ENCODE peak calls at places on chromosome 11, in eight cellular contexts. Y is activated gamma-delta T cell treated with anti-CD3 and anti-CD28 coated beads, Interleukin-2, amount 50 U/mL, for 16 hours; M is activated CD4-positive, CD25-positive, alpha-beta regulatory T cell treated with anti-CD3 and anti-CD28 coated beads, Interleukin-2, amount 50 U/mL, for 72 hours; P is HuH-7.5; W is mucosa of gallbladder; E is GM12891; Z is T1000; C is neural crest cell. I is an unnamed sample.

GRCh38 chr11:27926981-27927481 is 180.9 kb downstream of the KIF18A start:
- DNase-seq in Y (no peak), M (no peak), P (no peak), W (no peak), E (no peak), Z (peak), C (no peak), I (no peak)

GRCh38 chr11:117953029-117953671 is 23.9 kb upstream of the TMPRSS13 start:
- DNase-seq in Y (no peak), M (no peak), P (no peak), W (no peak), E (no peak), Z (no peak), C (no peak), I (no peak)

GRCh38 chr11:114821626-114822025 is 143.3 kb downstream of the NXPE2 start:
- DNase-seq in Y (no peak), M (no peak), P (no peak), W (no peak), E (no peak), Z (no peak), C (no peak), I (no peak)

GRCh38 chr11:59172345-59173079 is 580 bp downstream of the DTX4 start:
- DNase-seq in Y (no peak), M (peak), P (no peak), W (peak), E (peak), Z (no peak), C (no peak), I (peak)

GRCh38 chr11:73249304-73249703 is 22.8 kb upstream of the P2RY6 start:
- DNase-seq in Y (no peak), M (no peak), P (no peak), W (no peak), E (no peak), Z (no peak), C (no peak), I (no peak)

GRCh38 chr11:121841487-121842167 is 274.4 kb downstream of the BLID start:
- DNase-seq in Y (no peak), M (no peak), P (no peak), W (no peak), E (no peak), Z (no peak), C (no peak), I (no peak)

GRCh38 chr11:17351510-17352176 is at the start of gene NCR3LG1:
- DNase-seq in Y (peak), M (peak), P (peak), W (peak), E (peak), Z (peak), C (peak), I (peak)

GRCh38 chr11:60657880-60658279 is 41.5 kb upstream of the MS4A8 start:
- DNase-seq in Y (no peak), M (no peak), P (no peak), W (peak), E (no peak), Z (no peak), C (no peak), I (peak)

GRCh38 chr11:32874144-32874543 is 18.5 kb upstream of the QSER1 start:
- DNase-seq in Y (no peak), M (no peak), P (no peak), W (no peak), E (no peak), Z (no peak), C (no peak), I (no peak)